ENCODE peak calls at places on chromosome 7, in six cellular contexts. One of them, this sample, is unnamed. For H3K9me3, the result is how much of the 10 kb centered on the place peaks cover.

GRCh38 chr7:40283391-40283790 is 148.6 kb downstream of the SUGCT start:
- DNase-seq in mammary epithelial cell: no peak
- DNase-seq in PC-3: no peak
- DNase-seq in upper lobe of left lung: no peak
- DNase-seq in thoracic aorta: no peak
- DNase-seq in aorta: no peak
- DNase-seq in this sample: no peak

GRCh38 chr7:88758355-88759215 is 915 bp upstream of the ZNF804B start:
- DNase-seq in mammary epithelial cell: no peak
- DNase-seq in upper lobe of left lung: no peak
- DNase-seq in aorta: peak
- DNase-seq in thoracic aorta: no peak
- DNase-seq in PC-3: peak
- DNase-seq in this sample: no peak

GRCh38 chr7:132782777-132783633 is 206.7 kb upstream of the PLXNA4 start:
- DNase-seq in aorta: no peak
- DNase-seq in mammary epithelial cell: no peak
- DNase-seq in thoracic aorta: no peak
- DNase-seq in PC-3: peak
- DNase-seq in upper lobe of left lung: no peak
- DNase-seq in this sample: no peak

GRCh38 chr7:49670991-49671390 is 102.4 kb upstream of the VWC2 start:
- DNase-seq in thoracic aorta: no peak
- DNase-seq in aorta: no peak
- DNase-seq in upper lobe of left lung: no peak
- DNase-seq in PC-3: peak
- DNase-seq in mammary epithelial cell: no peak
- DNase-seq in this sample: no peak

GRCh38 chr7:92835851-92836488 is 403 bp downstream of the CDK6 start:
- DNase-seq in thoracic aorta: no peak
- DNase-seq in upper lobe of left lung: peak
- DNase-seq in mammary epithelial cell: no peak
- DNase-seq in aorta: peak
- DNase-seq in PC-3: peak
- DNase-seq in this sample: no peak

GRCh38 chr7:105808703-105809590 is 67.5 kb downstream of the ATXN7L1 start:
- DNase-seq in mammary epithelial cell: peak
- DNase-seq in upper lobe of left lung: peak
- DNase-seq in PC-3: peak
- DNase-seq in thoracic aorta: no peak
- DNase-seq in aorta: peak
- DNase-seq in this sample: no peak

GRCh38 chr7:50069613-50070012 is 23.4 kb downstream of the ZPBP start:
- DNase-seq in mammary epithelial cell: peak
- DNase-seq in aorta: peak
- DNase-seq in PC-3: peak
- DNase-seq in upper lobe of left lung: peak
- DNase-seq in thoracic aorta: no peak
- DNase-seq in this sample: no peak

GRCh38 chr7:122055072-122055471 is 89.0 kb downstream of the AASS start:
- DNase-seq in aorta: no peak
- DNase-seq in PC-3: no peak
- DNase-seq in mammary epithelial cell: peak
- DNase-seq in thoracic aorta: no peak
- DNase-seq in upper lobe of left lung: no peak
- DNase-seq in this sample: no peak

GRCh38 chr7:132228240-132228639 is 348.0 kb downstream of the PLXNA4 start:
- DNase-seq in upper lobe of left lung: no peak
- DNase-seq in thoracic aorta: no peak
- DNase-seq in aorta: no peak
- DNase-seq in PC-3: no peak
- DNase-seq in mammary epithelial cell: no peak
- DNase-seq in this sample: no peak

GRCh38 chr7:155450828-155451521 is 7.0 kb upstream of the EN2 start:
- DNase-seq in aorta: no peak
- DNase-seq in thoracic aorta: no peak
- DNase-seq in upper lobe of left lung: no peak
- DNase-seq in PC-3: no peak
- DNase-seq in mammary epithelial cell: no peak
- DNase-seq in this sample: no peak

GRCh38 chr7:57367171-57367570 is 82.8 kb upstream of the ZNF716 start:
- DNase-seq in PC-3: no peak
- DNase-seq in thoracic aorta: no peak
- DNase-seq in aorta: no peak
- DNase-seq in mammary epithelial cell: no peak
- DNase-seq in upper lobe of left lung: no peak
- DNase-seq in this sample: no peak

GRCh38 chr7:57364933-57365710 is 84.9 kb upstream of the ZNF716 start:
- DNase-seq in upper lobe of left lung: no peak
- DNase-seq in thoracic aorta: no peak
- DNase-seq in PC-3: no peak
- DNase-seq in aorta: no peak
- DNase-seq in mammary epithelial cell: no peak
- DNase-seq in this sample: no peak

GRCh38 chr7:57363321-57363720 is 86.7 kb upstream of the ZNF716 start:
- DNase-seq in PC-3: no peak
- DNase-seq in mammary epithelial cell: no peak
- DNase-seq in thoracic aorta: no peak
- DNase-seq in aorta: no peak
- DNase-seq in upper lobe of left lung: no peak
- DNase-seq in this sample: no peak

GRCh38 chr7:57361406-57361805 is 88.6 kb upstream of the ZNF716 start:
- DNase-seq in aorta: no peak
- DNase-seq in mammary epithelial cell: no peak
- DNase-seq in thoracic aorta: no peak
- DNase-seq in PC-3: no peak
- DNase-seq in upper lobe of left lung: no peak
- DNase-seq in this sample: no peak

GRCh38 chr7:57362868-57363267 is 87.1 kb upstream of the ZNF716 start:
- DNase-seq in thoracic aorta: no peak
- DNase-seq in aorta: no peak
- DNase-seq in upper lobe of left lung: no peak
- DNase-seq in mammary epithelial cell: no peak
- DNase-seq in PC-3: no peak
- DNase-seq in this sample: no peak
- H3K9me3 ChIP-seq in thoracic aorta: under half
- H3K9me3 ChIP-seq in aorta: under half
- H3K9me3 ChIP-seq in upper lobe of left lung: under half
- H3K9me3 ChIP-seq in mammary epithelial cell: under half
- H3K9me3 ChIP-seq in PC-3: under half
- H3K9me3 ChIP-seq in this sample: under half

GRCh38 chr7:140559410-140559809 is 80.1 kb upstream of the MKRN1 start:
- DNase-seq in thoracic aorta: no peak
- DNase-seq in PC-3: no peak
- DNase-seq in mammary epithelial cell: no peak
- DNase-seq in aorta: no peak
- DNase-seq in upper lobe of left lung: no peak
- DNase-seq in this sample: no peak

GRCh38 chr7:140570120-140570519 is 70.5 kb downstream of the DENND2A start:
- DNase-seq in mammary epithelial cell: no peak
- DNase-seq in PC-3: no peak
- DNase-seq in thoracic aorta: no peak
- DNase-seq in aorta: no peak
- DNase-seq in upper lobe of left lung: no peak
- DNase-seq in this sample: no peak

GRCh38 chr7:140562921-140563600 is 77.6 kb downstream of the DENND2A start:
- DNase-seq in PC-3: no peak
- DNase-seq in thoracic aorta: no peak
- DNase-seq in mammary epithelial cell: no peak
- DNase-seq in upper lobe of left lung: no peak
- DNase-seq in aorta: no peak
- DNase-seq in this sample: no peak

GRCh38 chr7:140568021-140568813 is 72.4 kb downstream of the DENND2A start:
- DNase-seq in aorta: no peak
- DNase-seq in mammary epithelial cell: no peak
- DNase-seq in thoracic aorta: no peak
- DNase-seq in PC-3: no peak
- DNase-seq in upper lobe of left lung: no peak
- DNase-seq in this sample: no peak

GRCh38 chr7:140564643-140565042 is 76.0 kb downstream of the DENND2A start:
- DNase-seq in PC-3: peak
- DNase-seq in thoracic aorta: no peak
- DNase-seq in aorta: no peak
- DNase-seq in mammary epithelial cell: peak
- DNase-seq in upper lobe of left lung: no peak
- DNase-seq in this sample: no peak
- H3K27ac ChIP-seq in PC-3: peak
- H3K27ac ChIP-seq in thoracic aorta: no peak
- H3K27ac ChIP-seq in aorta: no peak
- H3K27ac ChIP-seq in mammary epithelial cell: no peak
- H3K27ac ChIP-seq in upper lobe of left lung: no peak
- H3K27ac ChIP-seq in this sample: no peak

DNA sequence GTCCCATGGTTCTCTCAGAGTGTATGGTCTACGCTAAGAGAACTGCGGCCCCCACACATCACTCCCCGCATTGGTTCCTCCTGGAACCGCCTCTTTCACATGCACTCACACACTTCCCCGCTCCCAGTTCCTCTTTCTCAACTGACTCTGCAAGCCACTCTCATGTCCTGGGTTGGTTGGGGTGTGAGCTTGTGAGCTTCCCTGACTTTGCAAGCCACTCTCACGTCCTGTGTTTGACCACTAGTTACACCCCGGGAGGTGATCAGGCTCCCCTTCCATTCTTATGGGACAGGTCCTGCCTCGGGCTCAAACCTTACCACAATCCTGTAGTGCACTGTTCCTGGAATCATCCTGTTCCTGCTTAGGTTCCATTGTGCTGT is 105.0 kb downstream of the TRIM24 start:
- DNase-seq in PC-3: no peak
- DNase-seq in upper lobe of left lung: peak
- DNase-seq in thoracic aorta: no peak
- DNase-seq in aorta: no peak
- DNase-seq in mammary epithelial cell: no peak
- DNase-seq in this sample: no peak
- H3K9me3 ChIP-seq in PC-3: under half
- H3K9me3 ChIP-seq in upper lobe of left lung: under half
- H3K9me3 ChIP-seq in thoracic aorta: under half
- H3K9me3 ChIP-seq in aorta: under half
- H3K9me3 ChIP-seq in mammary epithelial cell: under half
- H3K9me3 ChIP-seq in this sample: under half

GRCh38 chr7:151687523-151688235 is 168.0 kb upstream of the RHEB start:
- DNase-seq in aorta: peak
- DNase-seq in thoracic aorta: peak
- DNase-seq in mammary epithelial cell: peak
- DNase-seq in PC-3: peak
- DNase-seq in upper lobe of left lung: peak
- DNase-seq in this sample: no peak
- H3K27ac ChIP-seq in aorta: peak
- H3K27ac ChIP-seq in thoracic aorta: peak
- H3K27ac ChIP-seq in mammary epithelial cell: peak
- H3K27ac ChIP-seq in PC-3: peak
- H3K27ac ChIP-seq in upper lobe of left lung: peak
- H3K27ac ChIP-seq in this sample: peak

GRCh38 chr7:63028376-63029206 is 970.1 kb upstream of the ZNF722 start:
- DNase-seq in upper lobe of left lung: no peak
- DNase-seq in mammary epithelial cell: no peak
- DNase-seq in aorta: no peak
- DNase-seq in thoracic aorta: no peak
- DNase-seq in PC-3: no peak
- DNase-seq in this sample: no peak

GRCh38 chr7:63031838-63032436 is 966.7 kb upstream of the ZNF722 start:
- DNase-seq in mammary epithelial cell: no peak
- DNase-seq in upper lobe of left lung: no peak
- DNase-seq in PC-3: no peak
- DNase-seq in thoracic aorta: no peak
- DNase-seq in aorta: no peak
- DNase-seq in this sample: no peak

GRCh38 chr7:63030061-63030460 is 968.6 kb upstream of the ZNF722 start:
- DNase-seq in aorta: no peak
- DNase-seq in PC-3: no peak
- DNase-seq in upper lobe of left lung: no peak
- DNase-seq in thoracic aorta: no peak
- DNase-seq in mammary epithelial cell: no peak
- DNase-seq in this sample: no peak

GRCh38 chr7:63027075-63027474 is 971.6 kb upstream of the ZNF722 start:
- DNase-seq in upper lobe of left lung: no peak
- DNase-seq in mammary epithelial cell: no peak
- DNase-seq in thoracic aorta: no peak
- DNase-seq in aorta: no peak
- DNase-seq in PC-3: no peak
- DNase-seq in this sample: no peak

DNA sequence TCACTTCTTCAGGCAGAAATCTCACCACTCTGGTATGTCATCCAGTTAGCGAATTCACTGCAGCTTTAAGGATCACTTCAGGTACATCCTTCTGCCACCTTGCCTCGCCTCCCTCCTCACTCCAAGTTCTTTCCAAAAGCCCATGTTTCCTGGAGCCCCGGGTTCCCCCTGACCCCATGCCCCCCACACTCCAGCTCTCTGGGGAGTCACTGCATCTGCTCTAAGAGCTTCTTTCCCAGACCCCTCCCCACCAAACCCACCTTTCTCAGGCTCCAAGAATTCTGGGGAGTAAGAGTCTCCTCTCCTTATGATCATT is 969.5 kb upstream of the ZNF722 start:
- DNase-seq in mammary epithelial cell: no peak
- DNase-seq in upper lobe of left lung: no peak
- DNase-seq in thoracic aorta: no peak
- DNase-seq in aorta: no peak
- DNase-seq in PC-3: no peak
- DNase-seq in this sample: no peak
- H3K9me3 ChIP-seq in mammary epithelial cell: under half
- H3K9me3 ChIP-seq in upper lobe of left lung: under half
- H3K9me3 ChIP-seq in thoracic aorta: under half
- H3K9me3 ChIP-seq in aorta: under half
- H3K9me3 ChIP-seq in PC-3: under half
- H3K9me3 ChIP-seq in this sample: half or more

DNA sequence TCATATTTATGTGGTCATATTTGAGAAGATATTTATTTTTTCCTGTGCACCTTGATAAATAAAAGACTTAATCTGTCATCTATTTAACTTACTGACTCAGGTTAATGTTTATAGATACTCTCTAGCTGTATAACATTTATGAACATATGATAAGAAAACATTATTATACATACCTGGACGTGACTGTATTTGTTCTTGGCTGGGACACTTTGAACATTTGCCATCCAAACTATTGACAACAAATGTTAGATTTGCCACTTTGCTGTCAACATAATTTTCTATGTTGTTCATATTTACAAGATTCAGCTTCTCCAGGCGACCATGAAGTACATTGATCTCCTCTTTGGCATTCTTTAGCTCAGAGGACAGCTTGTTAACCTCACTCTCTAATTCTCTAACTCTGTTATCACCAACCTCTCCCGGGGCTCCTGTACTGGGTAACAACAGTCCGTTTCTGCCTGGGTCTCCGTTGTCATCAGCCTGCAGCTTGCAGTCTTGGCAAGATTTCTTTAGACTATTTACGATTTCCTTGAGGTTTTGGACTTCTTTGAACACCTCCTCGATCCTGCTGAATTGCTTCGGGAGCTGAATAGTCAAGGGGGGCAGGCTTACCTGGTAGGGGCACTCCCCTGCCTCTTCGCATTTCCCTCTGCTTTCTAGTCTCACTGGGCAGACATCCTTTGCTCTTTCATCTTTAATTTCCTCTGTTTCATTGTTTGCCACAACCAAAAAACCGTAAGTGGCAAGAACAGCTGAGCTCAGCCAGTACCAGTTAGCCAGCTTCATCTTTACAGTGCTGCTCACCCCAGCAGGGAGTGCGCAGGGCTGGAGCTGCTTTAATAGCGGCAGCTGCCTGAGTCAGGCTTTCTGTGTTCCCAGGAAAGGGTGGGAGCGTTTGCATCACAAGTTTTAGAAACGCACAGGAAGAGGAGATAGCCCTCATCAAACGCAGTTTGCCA is at the start of gene FGL2:
- DNase-seq in upper lobe of left lung: peak
- DNase-seq in thoracic aorta: peak
- DNase-seq in aorta: peak
- DNase-seq in mammary epithelial cell: peak
- DNase-seq in PC-3: peak
- DNase-seq in this sample: no peak
- H3K27ac ChIP-seq in upper lobe of left lung: peak
- H3K27ac ChIP-seq in thoracic aorta: peak
- H3K27ac ChIP-seq in aorta: peak
- H3K27ac ChIP-seq in mammary epithelial cell: no peak
- H3K27ac ChIP-seq in PC-3: no peak
- H3K27ac ChIP-seq in this sample: peak